ENCODE peak calls at places on chromosomes 5 and 9, in nine cellular contexts. X is HT-29; B is germinal center; W is NCI-H1048; D is stimulated activated CD4-positive, alpha-beta T cell treated with anti-CD3 and anti-CD28 coated beads, Interleukin-2, amount 100 ng/mL, for 24 hours; S is A549; E is fibroblast of mammary gland; A is memory B cell; C is adrenal gland. V is an unnamed sample.

GRCh38 chr9:17137576-17137975 is 2.7 kb downstream of the CNTLN start:
- DNase-seq in E (peak), W (no peak), C (no peak), B (no peak), X (no peak), S (no peak), D (no peak), A (no peak), V (no peak)

GRCh38 chr9:16954032-16954431 is 83.6 kb upstream of the BNC2 start:
- DNase-seq in E (no peak), A (no peak), C (no peak), X (no peak), W (no peak), D (no peak), B (no peak), S (no peak), V (no peak)

GRCh38 chr9:130225586-130225985 is 40.0 kb upstream of the HMCN2 start:
- DNase-seq in X (no peak), E (no peak), B (no peak), A (no peak), W (no peak), D (no peak), S (no peak), C (no peak), V (no peak)

GRCh38 chr5:7802855-7803254 is 48.1 kb downstream of the CFAP90 start:
- DNase-seq in W (no peak), S (no peak), X (no peak), E (peak), C (no peak), D (no peak), B (no peak), A (no peak), V (no peak)

GRCh38 chr9:111040494-111040893 is 2.2 kb upstream of the LPAR1 start:
- DNase-seq in W (no peak), B (no peak), X (no peak), S (no peak), E (no peak), A (no peak), D (no peak), C (no peak), V (no peak)

GRCh38 chr9:114652776-114653555 is 4.6 kb downstream of the TEX53 start:
- DNase-seq in A (no peak), S (no peak), C (peak), X (no peak), B (no peak), D (no peak), W (no peak), E (peak), V (no peak)

GRCh38 chr9:32863291-32863690 is 80.0 kb downstream of the TMEM215 start:
- DNase-seq in D (no peak), E (no peak), S (no peak), C (no peak), B (no peak), A (no peak), W (no peak), X (no peak), V (no peak)

GRCh38 chr5:2135833-2136232 is 253.1 kb upstream of the IRX4 start:
- DNase-seq in D (no peak), X (no peak), E (no peak), A (no peak), B (no peak), S (no peak), W (no peak), C (no peak), V (no peak)

GRCh38 chr5:128870923-128871322 is 94.4 kb upstream of the SLC27A6 start:
- DNase-seq in B (no peak), S (no peak), D (no peak), X (no peak), C (no peak), A (no peak), W (no peak), E (no peak), V (no peak)

GRCh38 chr5:54514269-54514668 is 3.3 kb upstream of the SNX18 start:
- DNase-seq in X (peak), B (no peak), S (no peak), C (no peak), A (no peak), W (no peak), D (no peak), E (peak), V (no peak)

GRCh38 chr9:3455088-3455487 is 70.7 kb downstream of the RFX3 start:
- DNase-seq in W (no peak), E (no peak), B (no peak), D (no peak), X (no peak), S (no peak), A (no peak), C (no peak), V (no peak)

GRCh38 chr9:8332296-8332695 is 532.7 kb upstream of the DMAC1 start:
- DNase-seq in D (no peak), A (no peak), W (no peak), B (no peak), S (no peak), C (no peak), X (no peak), E (no peak), V (no peak)

GRCh38 chr5:61416410-61416809 is 84.4 kb downstream of the ZSWIM6 start:
- DNase-seq in X (no peak), W (no peak), D (no peak), B (no peak), S (no peak), C (no peak), E (no peak), A (no peak), V (no peak)

GRCh38 chr9:137149367-137149766 is 10.4 kb downstream of the GRIN1 start:
- DNase-seq in B (no peak), S (no peak), D (no peak), A (no peak), W (no peak), C (no peak), E (no peak), X (no peak), V (no peak)

GRCh38 chr5:17169507-17169906 is 47.9 kb upstream of the BASP1 start:
- DNase-seq in X (no peak), D (no peak), C (no peak), E (no peak), B (no peak), S (no peak), A (no peak), W (no peak), V (no peak)

GRCh38 chr5:123203105-123203794 is 114.2 kb downstream of the PRDM6 start:
- DNase-seq in S (no peak), W (no peak), C (no peak), A (no peak), D (no peak), X (no peak), E (peak), B (no peak), V (no peak)

GRCh38 chr5:43313854-43314457 is 744 bp upstream of the HMGCS1 start:
- DNase-seq in A (no peak), B (no peak), X (no peak), D (no peak), S (no peak), E (peak), C (peak), W (no peak), V (no peak)

GRCh38 chr5:169161022-169161680 is 139.8 kb downstream of the SLIT3 start:
- DNase-seq in B (no peak), X (peak), A (no peak), D (no peak), E (peak), C (no peak), W (no peak), S (peak), V (no peak)

GRCh38 chr5:169029087-169029486 is 271.9 kb downstream of the SLIT3 start:
- DNase-seq in C (no peak), X (no peak), W (no peak), A (no peak), S (no peak), D (no peak), E (no peak), B (no peak), V (no peak)

GRCh38 chr5:38373733-38374132 is 115.4 kb downstream of the EGFLAM start:
- DNase-seq in S (no peak), B (no peak), D (no peak), W (no peak), C (no peak), X (no peak), A (no peak), E (peak), V (no peak)

GRCh38 chr9:93340091-93340490 is 111.4 kb upstream of the FAM120A start:
- DNase-seq in B (no peak), E (no peak), W (no peak), X (no peak), C (no peak), S (no peak), A (no peak), D (no peak), V (no peak)

GRCh38 chr5:43367909-43368648 is 44.1 kb downstream of the CCL28 start:
- DNase-seq in E (peak), B (no peak), A (no peak), X (no peak), D (no peak), C (no peak), W (no peak), S (no peak), V (no peak)

GRCh38 chr5:162096448-162096847 is 28.9 kb downstream of the GABRG2 start:
- DNase-seq in W (no peak), A (no peak), B (no peak), S (no peak), D (no peak), C (no peak), E (no peak), X (peak), V (no peak)